ENCODE peak calls at places on chromosomes 1 and 21, in four cellular contexts. L is GM23338, M is fibroblast of pulmonary artery, S is BE2C. T is an unnamed sample.

GRCh38 chr1:4416189-4416588 is 238.2 kb upstream of the AJAP1 start:
- DNase-seq in S (no peak), M (no peak), L (no peak), T (no peak)

GRCh38 chr1:86499987-86500593 is 31.4 kb downstream of the CLCA1 start:
- DNase-seq in M (peak), L (peak), S (no peak), T (peak)

GRCh38 chr1:64234714-64235113 is 31.3 kb downstream of the UBE2U start:
- DNase-seq in M (no peak), L (no peak), S (no peak), T (no peak)

GRCh38 chr1:110956586-110956985 is 7.1 kb downstream of the LRIF1 start:
- DNase-seq in M (no peak), S (no peak), L (no peak), T (no peak)

GRCh38 chr1:44926311-44926781 is 60.0 kb downstream of the EIF2B3 start:
- DNase-seq in M (no peak), L (no peak), S (no peak), T (peak)

GRCh38 chr1:214031267-214031650 is 43.5 kb downstream of the PROX1 start:
- DNase-seq in S (no peak), L (peak), M (no peak), T (no peak)

GRCh38 chr1:198153103-198153502 is 3.7 kb upstream of the NEK7 start:
- DNase-seq in M (peak), S (no peak), L (no peak), T (no peak)

GRCh38 chr1:48109390-48110009 is 112.3 kb upstream of the TRABD2B start:
- DNase-seq in S (peak), L (peak), M (peak), T (peak)

GRCh38 chr21:45763506-45763905 is 120.0 kb downstream of the PCBP3 start:
- DNase-seq in S (no peak), L (no peak), M (no peak), T (no peak)

GRCh38 chr1:71428029-71428428 is 347.2 kb upstream of the ZRANB2 start:
- DNase-seq in L (no peak), S (no peak), M (no peak), T (no peak)

GRCh38 chr1:84504580-84505021 is 1.6 kb upstream of the SPATA1 start:
- DNase-seq in M (peak), L (no peak), S (no peak), T (peak)
- TF ChIP-seq CTCF in M (peak), L (no peak), S (no peak), T (peak)

DNA sequence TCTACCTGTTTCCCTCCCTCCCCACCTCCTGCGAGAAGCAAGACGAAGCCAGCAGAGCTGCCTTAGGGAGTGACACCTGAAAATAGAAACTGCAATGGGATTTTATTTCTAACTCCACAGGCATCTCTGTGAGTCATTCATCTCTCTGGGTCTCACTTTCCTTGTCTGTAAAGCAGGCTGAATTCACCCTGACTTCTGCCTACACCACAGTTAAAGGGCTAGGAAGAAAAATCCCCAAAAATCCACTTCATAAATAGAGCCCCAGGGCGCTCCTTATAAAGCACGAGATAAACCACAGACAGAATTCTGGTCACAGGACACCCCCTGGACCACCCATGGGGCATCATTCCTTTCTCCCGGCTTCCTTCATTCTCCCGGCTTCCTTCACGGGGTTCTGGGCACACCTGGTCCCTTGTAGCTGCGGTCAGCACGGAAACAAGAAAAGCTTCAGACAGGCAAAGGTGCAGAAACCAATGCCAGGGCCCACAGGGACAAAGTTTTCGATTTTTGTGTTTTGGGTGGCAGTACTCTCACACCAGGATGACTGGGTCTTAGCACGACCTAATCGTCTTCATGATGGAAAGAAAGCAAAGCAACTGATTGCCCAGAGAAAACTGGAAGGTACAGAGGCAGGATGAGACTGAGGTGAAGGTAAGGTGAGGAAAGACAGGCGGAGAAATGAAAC is 2.8 kb upstream of the H6PD start:
- DNase-seq in L (no peak), M (no peak), S (no peak), T (no peak)
- H3K4me3 ChIP-seq in L (no peak), M (no peak), S (no peak), T (no peak)

DNA sequence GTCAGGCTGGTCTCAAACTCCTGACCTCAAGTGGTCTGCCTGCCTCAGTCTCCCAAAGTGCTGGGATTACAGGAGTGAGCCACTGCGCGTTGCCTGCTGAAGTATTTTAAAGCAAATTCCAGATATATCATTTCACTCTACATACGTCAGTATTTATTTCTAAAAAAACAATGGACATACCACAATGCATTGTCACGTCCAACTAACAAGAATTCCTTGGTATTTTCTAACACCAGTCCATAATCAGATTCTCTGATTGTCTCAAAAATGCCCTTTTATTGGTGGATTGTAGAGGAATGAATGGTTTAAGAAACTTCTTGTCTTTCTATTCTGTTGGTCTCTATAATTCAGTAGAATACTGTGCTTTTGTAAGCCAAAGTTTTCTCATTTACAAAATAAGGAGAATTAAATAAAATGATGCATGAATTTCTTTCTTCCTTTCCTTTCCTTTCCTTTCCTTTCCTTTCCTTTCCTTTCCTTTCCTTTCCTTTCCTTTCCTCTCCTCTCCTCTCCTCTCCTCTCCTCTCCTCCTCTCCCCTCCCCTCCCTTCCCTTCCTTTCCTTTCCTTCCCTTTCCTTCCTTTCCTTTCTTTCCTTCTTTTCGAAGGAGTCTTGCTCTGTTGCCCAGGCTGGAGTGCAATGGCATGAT is 55.8 kb downstream of the VPS13D start:
- DNase-seq in M (peak), L (no peak), S (no peak), T (no peak)
- TF ChIP-seq CTCF in M (no peak), L (no peak), S (no peak), T (no peak)

DNA sequence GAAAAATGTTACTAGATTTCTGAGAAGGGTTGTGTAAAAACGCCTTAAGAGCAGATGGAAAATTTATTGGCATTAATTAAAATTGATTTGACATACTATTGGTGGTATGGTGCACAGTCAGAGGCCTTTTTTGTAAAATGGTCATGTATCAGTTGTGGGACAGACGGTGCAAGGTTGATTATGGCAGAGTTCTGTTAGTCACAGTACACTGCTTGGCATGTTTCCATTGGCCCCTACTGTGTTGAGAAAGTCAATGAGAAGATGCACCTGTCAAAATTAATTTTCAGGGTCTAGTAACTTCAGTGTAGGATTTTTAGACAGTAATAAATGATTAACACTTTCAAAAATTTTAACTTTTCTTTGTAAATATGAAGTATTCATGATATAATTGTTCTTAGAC is 4.4 kb downstream of the B3GALT2 start:
- DNase-seq in S (peak), L (no peak), M (peak), T (no peak)
- H3K4me3 ChIP-seq in S (no peak), L (no peak), M (no peak), T (no peak)